ENCODE peak calls at places on chromosomes 2 and 18, in four cellular contexts. U is K562, K is GM12878, L is H1. D is an unnamed sample.

GRCh38 chr18:36094431-36094830 is 27.1 kb upstream of the RPRD1A start:
- DNase-seq in L (no peak), K (no peak), U (no peak), D (no peak)

GRCh38 chr2:10977636-10978035 is 65.9 kb downstream of the KCNF1 start:
- DNase-seq in K (no peak), L (no peak), U (no peak), D (no peak)

GRCh38 chr18:49656098-49656591 is 94.3 kb downstream of the LIPG start:
- DNase-seq in L (no peak), U (no peak), K (no peak), D (no peak)

GRCh38 chr2:8684885-8685696 is 3.2 kb downstream of the ID2 start:
- DNase-seq in L (peak; percentile 80), K (no peak), U (peak; percentile 51), D (peak; percentile 59)

GRCh38 chr2:233059797-233060499 is at the start of gene INPP5D:
- DNase-seq in U (peak; percentile 25), L (no peak), K (no peak), D (peak; percentile 59)

GRCh38 chr2:203798296-203799157 is 69.0 kb upstream of the CTLA4 start:
- DNase-seq in U (no peak), L (no peak), K (no peak), D (no peak)

GRCh38 chr2:171260471-171261424 is 100.1 kb upstream of the TLK1 start:
- DNase-seq in L (no peak), K (peak; percentile 55), U (no peak), D (peak; percentile 32)

GRCh38 chr2:54968561-54969218 is 81.6 kb downstream of the RTN4 start:
- DNase-seq in K (no peak), U (no peak), L (no peak), D (no peak)

GRCh38 chr2:222862068-222862914 is 1.5 kb downstream of the ACSL3 start:
- DNase-seq in K (no peak), U (no peak), L (no peak), D (no peak)

DNA sequence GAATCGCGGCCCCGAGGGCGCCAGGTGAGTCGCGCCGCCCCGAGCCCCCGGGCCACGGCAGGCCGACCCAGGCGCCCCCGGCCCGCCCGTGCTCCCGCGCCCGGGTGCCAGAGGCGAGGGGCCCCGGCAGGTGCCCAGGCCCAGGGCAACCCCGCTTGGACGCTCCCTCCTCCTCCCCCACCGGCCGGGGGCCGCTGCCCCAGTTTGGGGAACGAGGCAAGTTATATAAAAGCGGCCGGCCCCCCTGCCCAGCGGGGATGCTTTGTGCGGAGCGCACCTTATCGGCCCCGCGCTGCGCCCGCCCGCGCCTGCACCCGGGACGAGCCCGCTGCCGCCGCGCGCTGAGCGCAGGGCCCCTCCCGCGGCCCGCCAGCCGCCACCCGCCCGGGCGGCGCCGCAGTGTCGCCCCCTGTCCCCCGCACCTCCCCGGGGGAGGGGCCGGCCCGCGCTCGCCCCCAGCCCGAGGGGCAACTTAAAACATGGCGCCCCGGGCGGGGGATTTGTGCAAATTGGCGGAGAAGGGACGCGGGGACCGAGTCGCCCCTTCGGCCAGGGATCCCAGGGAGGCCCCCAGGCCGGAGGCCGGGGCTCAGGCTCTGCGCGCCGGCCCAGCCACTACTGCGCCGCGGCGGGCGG is 643 bp downstream of the EPB41L3 start:
- DNase-seq in U (no peak), L (peak; percentile 72), K (no peak), D (no peak)
- TF ChIP-seq BRCA1 in U (no peak), L (no peak), K (no peak), D (no peak)

GRCh38 chr2:76413436-76413835 is 702.7 kb upstream of the GCFC2 start:
- DNase-seq in U (no peak), K (no peak), L (no peak), D (no peak)

DNA sequence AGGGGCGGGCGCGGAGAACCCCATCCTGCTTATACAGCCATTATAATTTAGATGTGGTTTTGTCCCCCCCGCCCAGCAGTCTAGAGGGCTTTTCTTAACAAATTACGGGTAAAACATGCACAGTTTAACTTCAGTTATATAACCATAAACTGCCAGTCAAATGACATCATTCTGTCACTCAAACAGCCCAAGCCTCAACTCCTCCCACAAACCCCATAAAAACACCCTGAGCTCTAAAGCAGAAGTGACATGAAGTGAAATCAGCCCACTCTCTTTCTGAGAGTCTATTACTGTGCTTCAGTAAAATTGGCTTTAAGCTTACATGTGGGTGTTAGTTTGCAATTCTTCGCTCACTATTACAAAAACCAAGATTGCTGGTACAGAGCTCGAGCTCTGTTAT is 705.1 kb upstream of the GCFC2 start:
- DNase-seq in K (peak; percentile 17), L (no peak), U (no peak), D (no peak)
- TF ChIP-seq BRCA1 in K (no peak), L (no peak), U (no peak), D (no peak)

GRCh38 chr2:101149241-101150192 is 1.7 kb downstream of the TBC1D8 start:
- DNase-seq in K (no peak), L (no peak), U (no peak), D (peak; percentile 74)

GRCh38 chr2:101151859-101152194 is 645 bp upstream of the TBC1D8 start:
- DNase-seq in L (no peak), U (no peak), K (no peak), D (no peak)

GRCh38 chr2:101148777-101149176 is 2.4 kb downstream of the TBC1D8 start:
- DNase-seq in K (no peak), L (no peak), U (no peak), D (no peak)

GRCh38 chr2:101151141-101151858 is at the start of gene TBC1D8:
- DNase-seq in L (peak; percentile 89), U (peak; percentile 97), K (no peak), D (peak; percentile 84)

DNA sequence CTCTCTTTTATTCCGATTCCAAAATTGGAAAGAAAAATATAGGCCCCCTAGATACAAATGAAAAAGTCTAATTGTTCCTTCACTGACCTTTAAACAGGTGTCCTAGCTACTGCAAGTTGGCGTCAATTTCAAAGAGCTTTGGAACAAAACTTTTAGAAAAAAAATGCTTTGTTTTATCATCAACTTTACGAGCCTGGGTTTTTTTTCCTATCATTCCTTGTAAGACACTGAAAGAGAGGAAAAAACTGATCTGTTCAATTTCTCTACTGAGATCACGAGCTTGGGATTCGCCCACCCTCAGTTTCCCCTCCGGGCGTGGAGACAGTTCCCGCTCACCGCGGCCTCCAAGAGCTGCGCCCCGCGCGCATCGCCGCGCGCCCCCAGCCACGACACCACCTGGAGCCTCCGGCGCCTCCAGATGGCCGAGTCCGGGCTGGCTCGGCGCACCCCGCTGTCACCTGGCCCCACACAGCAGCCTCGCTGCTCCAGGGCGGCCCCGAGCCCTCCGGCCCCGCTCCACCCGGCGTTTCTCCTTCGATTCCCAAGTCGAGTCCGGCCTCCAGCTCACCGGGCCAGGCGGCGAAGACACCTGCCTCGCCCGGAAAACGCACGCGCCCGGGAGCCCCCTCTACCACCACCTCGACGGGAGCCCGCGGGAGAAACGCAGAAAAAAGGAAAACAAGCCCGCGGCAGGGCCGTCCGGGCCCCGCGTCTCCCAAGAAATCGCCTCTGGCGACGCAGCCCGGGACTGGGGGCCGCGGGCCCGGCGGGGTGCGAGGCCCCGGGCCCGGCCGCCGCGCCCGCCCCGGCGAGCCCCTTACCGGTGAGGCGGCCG is 659 bp downstream of the TBC1D8 start:
- DNase-seq in L (peak; percentile 77), K (no peak), U (peak; percentile 51), D (no peak)
- TF ChIP-seq BRCA1 in L (no peak), K (no peak), U (no peak), D (no peak)

GRCh38 chr2:9809448-9810088 is 33.7 kb upstream of the TAF1B start:
- DNase-seq in U (no peak), K (no peak), L (no peak), D (no peak)
- TF ChIP-seq BRCA1 in U (no peak), K (no peak), L (no peak), D (no peak)

GRCh38 chr2:72027426-72028161 is 120.1 kb downstream of the CYP26B1 start:
- DNase-seq in L (peak; percentile 45), K (no peak), U (no peak), D (no peak)
- TF ChIP-seq BRCA1 in L (no peak), K (no peak), U (no peak), D (no peak)

GRCh38 chr18:73842795-73843394 is 304.7 kb downstream of the FBXO15 start:
- DNase-seq in L (peak; percentile 70), U (peak; percentile 55), K (peak; percentile 1), D (peak; percentile 4)
- TF ChIP-seq BRCA1 in L (no peak), U (no peak), K (no peak), D (no peak)

DNA sequence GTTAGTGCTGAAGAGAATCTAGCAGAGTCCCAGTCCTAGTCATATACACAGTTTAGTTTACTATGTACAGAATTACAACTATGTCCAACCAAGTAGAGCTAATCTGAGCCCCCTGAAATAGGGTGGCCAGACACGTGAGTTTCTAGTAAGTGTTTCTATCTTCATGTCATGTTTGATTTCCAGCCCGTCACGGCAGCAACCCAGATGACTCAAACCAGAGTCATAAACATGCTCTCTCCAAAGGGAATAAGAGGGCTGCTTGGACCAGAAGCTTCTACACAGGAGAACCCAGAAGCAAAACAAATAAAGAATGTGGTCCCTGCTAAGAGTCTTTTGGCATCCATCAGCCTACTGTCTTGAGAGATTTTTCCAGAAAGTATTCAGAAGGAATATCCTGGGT is 64.9 kb upstream of the WIPF1 start:
- DNase-seq in K (no peak), U (no peak), L (no peak), D (no peak)
- TF ChIP-seq BRCA1 in K (no peak), U (no peak), L (no peak), D (no peak)

GRCh38 chr18:54223568-54224241 is 764 bp downstream of the MBD2 start:
- DNase-seq in L (peak; percentile 53), K (no peak), U (peak; percentile 29), D (no peak)
- TF ChIP-seq BRCA1 in L (no peak), K (no peak), U (no peak), D (no peak)